ENCODE peak calls at places on chromosomes 13 and 19, in seven cellular contexts. K, X, F, P, G, E and T are unnamed samples.
A peak's percentile ranks its signal among the peaks of the same experiment; 100 is the strongest.

GRCh38 chr13:46372071-46372470 is 15.0 kb downstream of the RUBCNL start:
- DNase-seq in X (no peak), G (no peak), E (no peak), P (no peak), F (no peak), K (no peak), T (no peak)

GRCh38 chr19:2232286-2233151 is 3.6 kb downstream of the PLEKHJ1 start:
- DNase-seq in P (no peak), F (no peak), G (no peak), E (no peak), K (no peak), X (no peak), T (no peak)

GRCh38 chr13:37023871-37024270 is 23.3 kb downstream of the EXOSC8 start:
- DNase-seq in G (no peak), K (no peak), X (no peak), E (no peak), P (no peak), F (no peak), T (no peak)

GRCh38 chr13:28586585-28587540 is 72.1 kb upstream of the POMP start:
- DNase-seq in G (no peak), K (no peak), P (no peak), F (no peak), E (no peak), X (no peak), T (no peak)

GRCh38 chr19:15584095-15584494 is 30.9 kb upstream of the CYP4F8 start:
- DNase-seq in K (no peak), F (no peak), P (no peak), E (no peak), X (no peak), G (no peak), T (no peak)

GRCh38 chr13:107585466-107585865 is 629.9 kb downstream of the LIG4 start:
- DNase-seq in G (no peak), F (no peak), P (no peak), E (no peak), X (no peak), K (no peak), T (no peak)

GRCh38 chr13:21230516-21230915 is 54.1 kb downstream of the MRPL57 start:
- DNase-seq in G (no peak), E (no peak), X (no peak), K (no peak), P (no peak), F (no peak), T (no peak)

GRCh38 chr13:112588490-112589297 is 741 bp upstream of the TUBGCP3 start:
- DNase-seq in K (no peak), P (no peak), E (no peak), G (no peak), X (no peak), F (no peak), T (no peak)

GRCh38 chr19:53190253-53190652 is 2.9 kb downstream of the ZNF665 start:
- DNase-seq in K (no peak), F (no peak), E (no peak), G (no peak), P (no peak), X (no peak), T (no peak)

GRCh38 chr19:53196777-53197396 is 3.7 kb upstream of the ZNF665 start:
- DNase-seq in P (peak; percentile 93), X (peak; percentile 50), K (peak; percentile 84), G (peak; percentile 97), F (peak; percentile 99), E (peak; percentile 91), T (peak; percentile 26)

GRCh38 chr19:53193534-53194222 is 520 bp upstream of the ZNF665 start:
- DNase-seq in E (no peak), F (peak; percentile 27), G (no peak), P (no peak), K (no peak), X (no peak), T (no peak)

GRCh38 chr19:53195265-53195879 is 2.2 kb upstream of the ZNF665 start:
- DNase-seq in P (peak; percentile 43), E (peak; percentile 20), X (peak; percentile 67), F (peak; percentile 66), G (peak; percentile 56), K (no peak), T (peak; percentile 27)

DNA sequence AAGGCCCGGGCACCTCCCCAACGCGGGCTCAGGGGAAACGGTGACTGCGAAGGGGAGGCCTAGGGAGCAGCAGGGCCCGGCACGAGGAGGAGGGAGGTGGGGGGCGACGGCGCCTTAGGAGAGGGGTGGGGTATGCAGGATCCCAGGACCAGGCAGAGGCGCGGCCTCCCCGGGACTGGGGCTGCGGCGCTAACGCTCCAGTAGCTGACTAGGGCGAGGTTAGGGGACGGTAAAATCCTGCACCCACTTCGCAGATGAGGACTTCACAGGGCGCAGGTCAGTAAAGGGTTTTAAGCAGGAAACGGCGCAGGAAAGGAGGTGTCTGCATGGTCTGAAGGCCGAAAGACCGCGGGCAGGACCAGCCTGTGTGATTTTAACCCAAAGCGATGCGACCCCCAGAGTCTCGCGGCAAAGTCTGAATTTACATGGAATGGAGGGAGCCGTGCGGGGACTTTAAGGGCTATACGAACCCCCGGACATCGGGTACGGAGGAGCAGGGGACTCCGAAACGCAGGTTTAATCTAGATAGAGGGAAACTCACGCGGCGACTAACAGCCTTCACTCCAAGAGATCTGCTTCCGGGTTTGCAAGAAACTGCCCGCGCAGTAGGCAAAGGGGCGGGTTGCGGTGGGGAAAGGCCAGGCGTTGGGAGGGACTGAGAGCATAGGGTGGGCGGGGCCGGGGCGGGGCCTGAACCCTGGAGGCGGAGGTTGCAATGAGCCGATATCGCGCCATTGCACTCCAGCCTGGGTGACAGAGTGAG is at the start of gene ZNF665:
- DNase-seq in X (no peak), G (peak; percentile 86), K (no peak), E (peak; percentile 43), P (peak; percentile 53), F (peak; percentile 92), T (no peak)
- TF ChIP-seq TAF1 in X (no peak), G (peak; percentile 69), K (peak; percentile 80), E (peak; percentile 75), P (peak; percentile 21), F (no peak), T (peak; percentile 47)

GRCh38 chr19:6519289-6519688 is 11.5 kb upstream of the TNFSF9 start:
- DNase-seq in P (no peak), X (no peak), E (peak; percentile 22), G (no peak), K (no peak), F (no peak), T (no peak)

GRCh38 chr19:6524326-6524725 is 6.5 kb upstream of the TNFSF9 start:
- DNase-seq in E (no peak), X (no peak), K (no peak), F (no peak), G (no peak), P (no peak), T (no peak)

GRCh38 chr19:6527893-6528543 is 2.8 kb upstream of the TNFSF9 start:
- DNase-seq in E (peak; percentile 70), F (no peak), G (no peak), K (no peak), X (no peak), P (peak; percentile 59), T (peak; percentile 96)

GRCh38 chr19:6521718-6522646 is 8.8 kb upstream of the TNFSF9 start:
- DNase-seq in X (no peak), G (peak; percentile 68), P (no peak), E (peak; percentile 72), K (no peak), F (no peak), T (peak; percentile 95)

DNA sequence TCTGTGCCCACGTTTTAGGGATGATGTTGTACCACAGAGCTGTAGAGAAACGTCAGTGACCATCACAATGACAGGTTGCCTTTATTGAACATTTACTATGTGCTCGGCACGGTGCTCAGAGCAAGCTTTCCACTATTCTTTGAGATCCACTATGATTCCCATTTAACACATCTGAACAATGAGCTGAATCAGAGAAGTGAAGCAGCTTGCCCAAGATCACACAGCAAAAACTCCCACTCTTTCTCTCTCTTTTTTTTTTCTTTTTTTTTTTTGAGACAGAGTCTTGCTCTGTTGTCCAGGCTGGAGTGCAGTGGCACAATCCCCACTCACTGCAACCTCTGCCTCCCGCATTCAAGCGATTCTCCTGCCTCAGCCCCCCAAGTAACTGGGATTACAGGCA is 8.1 kb upstream of the TNFSF9 start:
- DNase-seq in X (no peak), P (no peak), F (no peak), G (no peak), E (no peak), K (no peak), T (no peak)
- TF ChIP-seq TAF1 in X (no peak), P (no peak), F (no peak), G (no peak), E (no peak), K (no peak), T (no peak)

GRCh38 chr13:113949546-113949945 is 24.3 kb downstream of the C13orf46 start:
- DNase-seq in G (no peak), P (no peak), E (no peak), F (no peak), X (no peak), K (no peak), T (no peak)

GRCh38 chr13:113951246-113951999 is 22.5 kb downstream of the C13orf46 start:
- DNase-seq in P (peak; percentile 95), F (peak; percentile 66), K (peak; percentile 27), X (peak; percentile 23), E (peak; percentile 90), G (peak; percentile 86), T (no peak)

GRCh38 chr13:113952151-113952982 is 21.5 kb downstream of the C13orf46 start:
- DNase-seq in F (no peak), E (no peak), P (no peak), G (no peak), X (no peak), K (no peak), T (no peak)

GRCh38 chr13:113952983-113953520 is 20.8 kb downstream of the C13orf46 start:
- DNase-seq in P (no peak), G (no peak), E (no peak), F (no peak), K (no peak), X (no peak), T (no peak)

DNA sequence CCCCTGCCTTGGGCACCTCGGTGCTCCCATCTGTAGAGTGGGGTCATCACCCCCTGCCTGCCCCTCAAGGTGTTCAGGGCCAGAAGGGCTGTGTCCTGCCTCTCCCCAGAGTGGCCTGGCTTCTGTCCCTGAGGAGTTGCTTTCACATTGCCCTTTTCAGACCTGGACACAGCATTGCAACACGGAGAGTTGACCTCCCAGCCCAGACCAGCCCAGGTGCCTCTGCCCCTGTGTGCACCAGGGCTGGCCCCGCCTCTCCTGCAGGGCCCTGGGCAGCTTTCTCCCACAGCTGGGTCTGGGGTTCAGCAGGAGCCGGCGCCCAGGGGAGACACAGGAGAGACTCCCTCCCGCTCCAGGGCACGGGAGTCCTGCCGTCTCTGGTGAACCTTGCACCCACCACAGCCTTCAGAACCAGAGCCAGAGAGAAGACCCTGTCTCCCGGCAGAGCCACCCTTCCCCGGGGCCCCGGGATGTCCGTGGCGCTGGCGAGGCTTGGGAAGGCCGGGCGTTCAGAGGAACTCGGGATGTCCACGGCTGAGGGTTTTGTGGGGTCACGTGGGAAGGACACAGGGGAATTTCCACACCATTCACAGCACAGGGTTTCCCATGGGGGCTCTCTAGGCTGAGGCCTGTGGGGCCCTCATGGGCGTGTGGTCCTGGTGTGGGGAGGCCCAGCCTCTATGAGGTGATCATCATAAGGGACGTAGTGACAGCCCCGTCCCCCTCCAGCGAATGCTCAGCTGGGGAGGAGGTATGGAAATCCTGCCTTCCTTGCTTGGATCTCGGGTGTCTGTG is 23.2 kb downstream of the C13orf46 start:
- DNase-seq in F (no peak), G (no peak), E (no peak), X (no peak), K (no peak), P (no peak), T (no peak)
- TF ChIP-seq TAF1 in F (no peak), G (no peak), E (no peak), X (no peak), K (no peak), P (no peak), T (no peak)

GRCh38 chr19:55091955-55092354 is 16.3 kb downstream of the EPS8L1 start:
- DNase-seq in E (no peak), F (peak; percentile 81), P (no peak), K (no peak), G (peak; percentile 75), X (no peak), T (no peak)

GRCh38 chr19:55091126-55091910 is 15.6 kb downstream of the EPS8L1 start:
- DNase-seq in K (no peak), G (no peak), P (no peak), X (no peak), E (no peak), F (no peak), T (no peak)

GRCh38 chr19:55088543-55089265 is 13.0 kb downstream of the EPS8L1 start:
- DNase-seq in E (peak; percentile 76), F (peak; percentile 92), K (no peak), X (peak; percentile 59), G (peak; percentile 85), P (peak; percentile 80), T (no peak)

GRCh38 chr19:55089279-55089944 is 13.7 kb downstream of the EPS8L1 start:
- DNase-seq in E (no peak), X (no peak), G (no peak), K (no peak), F (no peak), P (no peak), T (no peak)

DNA sequence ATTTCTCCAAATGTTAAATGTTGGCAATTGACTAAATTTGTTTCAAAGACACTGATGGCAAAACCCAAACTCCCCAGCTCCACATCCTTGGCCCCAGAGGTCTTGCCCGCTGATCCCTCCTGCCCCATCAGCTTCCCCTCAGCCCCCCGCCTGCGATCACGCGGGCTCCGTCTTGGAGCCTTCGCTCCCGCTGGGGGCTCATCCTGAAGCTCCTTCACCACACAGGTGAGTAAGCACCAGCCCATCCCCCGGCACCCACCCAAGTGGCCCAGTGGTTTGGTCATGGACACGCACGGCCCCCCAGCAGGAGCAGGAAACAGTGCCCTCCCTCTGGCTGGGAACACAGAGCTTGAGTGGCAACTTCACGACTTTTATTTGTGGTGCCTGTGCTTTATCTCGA is 14.9 kb downstream of the EPS8L1 start:
- DNase-seq in P (no peak), G (no peak), K (no peak), E (no peak), X (no peak), F (no peak), T (no peak)
- TF ChIP-seq TAF1 in P (no peak), G (no peak), K (no peak), E (no peak), X (no peak), F (no peak), T (no peak)